ENCODE peak calls at places on chromosomes 11 and 22, in five cellular contexts. W is PC-3, R is MM.1S, O is GM23338, G is neural progenitor cell. P is an unnamed sample.

GRCh38 chr11:75946531-75947530 is 131.8 kb downstream of the UVRAG start:
- DNase-seq in O (peak; percentile 5), G (peak; percentile 4), W (peak; percentile 76), R (peak; percentile 18), P (peak; percentile 9)

GRCh38 chr11:72439455-72439854 is 5.1 kb upstream of the CLPB start:
- DNase-seq in R (no peak), G (no peak), W (peak; percentile 33), O (no peak), P (peak; percentile 91)

GRCh38 chr11:79094601-79095000 is 346.2 kb downstream of the TENM4 start:
- DNase-seq in G (no peak), R (no peak), W (no peak), O (no peak), P (no peak)

GRCh38 chr22:48943567-48944432 is 883.9 kb downstream of the BRD1 start:
- DNase-seq in G (peak; percentile 68), O (no peak), R (no peak), W (peak; percentile 5), P (peak; percentile 4)

GRCh38 chr22:34579519-34579918 is 486.4 kb upstream of the ISX start:
- DNase-seq in W (no peak), O (no peak), R (no peak), G (no peak), P (no peak)

GRCh38 chr11:110035339-110035738 is 57.9 kb upstream of the ZC3H12C start:
- DNase-seq in W (no peak), G (no peak), O (no peak), R (no peak), P (no peak)

GRCh38 chr11:77377734-77378133 is 76.2 kb upstream of the GDPD4 start:
- DNase-seq in O (no peak), W (no peak), G (no peak), R (no peak), P (peak; percentile 9)

GRCh38 chr11:11916981-11917399 is 75.2 kb downstream of the USP47 start:
- DNase-seq in W (peak; percentile 55), G (peak; percentile 4), O (peak; percentile 19), R (no peak), P (peak; percentile 89)

GRCh38 chr11:7186190-7186589 is 65.5 kb upstream of the SYT9 start:
- DNase-seq in R (no peak), G (no peak), W (peak; percentile 41), O (no peak), P (peak; percentile 16)

GRCh38 chr11:8870461-8871282 is 40.3 kb upstream of the AKIP1 start:
- DNase-seq in R (peak; percentile 56), O (peak; percentile 75), W (peak; percentile 54), G (peak; percentile 85), P (peak; percentile 70)

GRCh38 chr11:76339217-76339616 is 41.7 kb downstream of the THAP12 start:
- DNase-seq in W (no peak), O (no peak), R (no peak), G (no peak), P (peak; percentile 44)

GRCh38 chr22:30474683-30475424 is 3.0 kb upstream of the SEC14L3 start:
- DNase-seq in W (no peak), R (no peak), O (peak; percentile 74), G (no peak), P (no peak)

GRCh38 chr11:43870981-43871550 is 9.6 kb upstream of the ALKBH3 start:
- DNase-seq in R (no peak), G (no peak), W (no peak), O (no peak), P (no peak)

GRCh38 chr22:20571531-20572007 is 64.2 kb downstream of the MED15 start:
- DNase-seq in W (peak; percentile 7), R (peak; percentile 39), O (peak; percentile 72), G (peak; percentile 70), P (peak; percentile 64)

GRCh38 chr11:82733444-82734119 is at the start of gene FAM181B:
- DNase-seq in W (no peak), O (peak; percentile 93), G (peak; percentile 93), R (no peak), P (peak; percentile 44)

DNA sequence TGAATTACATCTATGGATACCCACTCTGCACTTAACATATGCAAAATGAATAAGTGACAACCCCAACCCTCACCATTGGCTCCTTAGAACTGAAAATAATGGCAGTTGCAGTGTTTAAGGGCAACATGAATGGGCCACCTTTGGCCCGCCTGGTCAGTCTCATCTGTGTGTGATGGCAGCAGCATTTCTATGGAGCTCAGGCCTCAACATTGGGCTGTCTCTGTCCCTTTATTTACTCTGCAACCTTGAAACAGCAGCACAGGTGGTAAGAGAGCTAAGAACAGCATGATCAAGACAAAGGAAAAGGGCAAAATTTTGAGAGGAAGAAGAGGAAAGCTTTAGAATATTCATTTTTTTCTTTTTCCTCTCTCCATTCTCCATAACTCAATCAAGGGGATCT is 38.3 kb upstream of the TMEM135 start:
- DNase-seq in W (no peak), O (no peak), G (no peak), R (no peak), P (no peak)
- H2AFZ ChIP-seq in W (no peak overlapping the region), O (peak overlapping the region; percentile 72), G (peak overlapping the region; percentile 44), R (no peak overlapping the region), P (peak overlapping the region; percentile 1)

GRCh38 chr11:46279393-46280099 is 2.1 kb downstream of the CREB3L1 start:
- DNase-seq in R (no peak), O (no peak), G (peak; percentile 49), W (peak; percentile 44), P (peak; percentile 80)

GRCh38 chr11:46277313-46277622 is 194 bp upstream of the CREB3L1 start:
- DNase-seq in O (peak; percentile 81), W (peak; percentile 48), G (no peak), R (no peak), P (peak; percentile 92)

GRCh38 chr11:46275964-46276641 is 1.4 kb upstream of the CREB3L1 start:
- DNase-seq in O (no peak), W (no peak), R (no peak), G (no peak), P (no peak)

GRCh38 chr11:46278387-46279173 is 1.1 kb downstream of the CREB3L1 start:
- DNase-seq in W (no peak), O (peak; percentile 87), G (peak; percentile 78), R (no peak), P (peak; percentile 86)

DNA sequence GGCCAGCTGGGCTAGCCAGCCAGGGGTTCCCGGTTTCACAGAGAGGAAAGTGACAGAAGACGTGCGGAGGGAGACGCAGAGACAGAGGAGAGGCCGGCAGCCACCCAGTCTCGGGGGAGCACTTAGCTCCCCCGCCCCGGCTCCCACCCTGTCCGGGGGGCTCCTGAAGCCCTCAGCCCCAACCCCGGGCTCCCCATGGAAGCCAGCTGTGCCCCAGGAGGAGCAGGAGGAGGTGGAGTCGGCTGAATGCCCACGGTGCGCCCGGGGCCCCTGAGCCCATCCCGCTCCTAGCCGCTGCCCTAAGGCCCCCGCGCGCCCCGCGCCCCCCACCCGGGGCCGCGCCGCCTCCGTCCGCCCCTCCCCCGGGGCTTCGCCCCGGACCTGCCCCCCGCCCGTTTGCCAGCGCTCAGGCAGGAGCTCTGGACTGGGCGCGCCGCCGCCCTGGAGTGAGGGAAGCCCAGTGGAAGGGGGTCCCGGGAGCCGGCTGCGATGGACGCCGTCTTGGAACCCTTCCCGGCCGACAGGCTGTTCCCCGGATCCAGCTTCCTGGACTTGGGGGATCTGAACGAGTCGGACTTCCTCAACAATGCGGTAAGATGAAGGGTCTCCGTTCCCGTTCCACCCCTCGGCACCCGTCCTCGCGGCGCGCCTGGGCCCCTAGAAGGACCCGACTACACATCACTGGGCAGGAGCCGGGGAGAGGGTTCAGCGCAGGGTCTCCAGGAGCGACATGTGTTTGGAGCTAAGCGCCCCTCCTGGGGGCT is at the start of gene CREB3L1:
- DNase-seq in G (peak; percentile 59), W (no peak), R (no peak), O (peak; percentile 61), P (peak; percentile 59)
- TF ChIP-seq EZH2 in G (no peak), W (peak; percentile 58), R (no peak), O (no peak), P (no peak)

DNA sequence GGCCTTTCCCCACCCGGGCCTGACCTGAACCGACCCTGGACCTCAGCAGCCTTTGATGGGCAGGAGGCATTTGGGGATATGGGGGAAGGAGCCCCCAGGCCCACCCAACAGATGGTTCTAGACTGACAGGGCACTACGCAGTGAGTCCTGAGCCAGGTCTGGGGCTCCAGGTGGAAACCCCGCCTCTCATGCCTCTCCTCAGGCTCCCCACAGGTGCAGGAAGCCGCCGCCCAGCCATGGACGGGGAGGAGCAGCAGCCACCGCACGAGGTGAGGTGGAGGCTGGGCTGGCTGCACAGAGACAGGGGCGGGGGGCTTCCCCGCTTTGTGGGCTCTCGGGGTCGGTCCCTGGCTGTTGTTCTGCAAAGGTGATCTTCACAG is 7.1 kb downstream of the TRABD start:
- DNase-seq in R (no peak), O (no peak), G (no peak), W (no peak), P (no peak)
- H3F3A ChIP-seq in R (peaks cover 36% of the 10 kb centered on the region), O (peaks cover 2% of the 10 kb centered on the region), G (no peaks in the 10 kb centered on the region), W (no peaks in the 10 kb centered on the region), P (no peaks in the 10 kb centered on the region)

DNA sequence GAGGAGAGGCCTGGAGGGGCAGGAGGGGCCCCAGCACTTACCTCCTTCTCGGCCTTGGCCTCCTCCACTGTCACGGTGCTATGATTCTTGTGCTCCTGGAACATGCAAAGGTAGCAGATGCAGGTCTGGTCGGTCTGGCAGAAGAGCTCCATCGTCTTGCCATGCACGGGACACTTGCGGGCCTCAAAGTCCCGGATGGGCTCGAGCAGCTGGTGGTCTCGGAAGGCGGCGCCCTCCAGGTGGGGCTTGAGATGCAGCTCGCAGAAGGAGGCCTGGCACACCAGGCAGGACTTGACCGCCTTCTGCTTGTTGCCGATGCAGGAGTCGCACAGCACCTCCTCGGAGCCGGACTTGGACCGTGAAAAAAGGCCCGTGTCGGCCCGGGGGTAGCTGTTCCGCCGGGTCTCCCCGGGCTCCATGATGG is 714 bp downstream of the TRIM29 start:
- DNase-seq in W (no peak), O (no peak), R (no peak), G (no peak), P (no peak)
- H2AFZ ChIP-seq in W (no peak overlapping the region), O (no peak overlapping the region), R (no peak overlapping the region), G (no peak overlapping the region), P (no peak overlapping the region)

P was measured in GM23248.